ENCODE peak calls at places on chromosome 11, in eight cellular contexts. One of them, this sample, is unnamed.

GRCh38 chr11:34208266-34209135 is 103.1 kb downstream of the NAT10 start:
- DNase-seq in HCT116: no peak
- DNase-seq in dorsolateral prefrontal cortex: no peak
- DNase-seq in uterus: no peak
- DNase-seq in astrocyte of the spinal cord: no peak
- DNase-seq in mesendoderm: no peak
- DNase-seq in ovary: no peak
- DNase-seq in fibroblast of lung: peak; percentile 56
- DNase-seq in this sample: no peak

GRCh38 chr11:120032766-120033390 is 105.0 kb downstream of the TRIM29 start:
- DNase-seq in HCT116: no peak
- DNase-seq in dorsolateral prefrontal cortex: no peak
- DNase-seq in uterus: no peak
- DNase-seq in astrocyte of the spinal cord: no peak
- DNase-seq in mesendoderm: no peak
- DNase-seq in ovary: no peak
- DNase-seq in fibroblast of lung: no peak
- DNase-seq in this sample: no peak

GRCh38 chr11:34407121-34407813 is 31.5 kb upstream of the CAT start:
- DNase-seq in HCT116: no peak
- DNase-seq in dorsolateral prefrontal cortex: no peak
- DNase-seq in uterus: no peak
- DNase-seq in astrocyte of the spinal cord: no peak
- DNase-seq in mesendoderm: no peak
- DNase-seq in ovary: no peak
- DNase-seq in fibroblast of lung: no peak
- DNase-seq in this sample: no peak

GRCh38 chr11:60085909-60086308 is 2.6 kb upstream of the MS4A2 start:
- DNase-seq in HCT116: no peak
- DNase-seq in dorsolateral prefrontal cortex: no peak
- DNase-seq in uterus: no peak
- DNase-seq in astrocyte of the spinal cord: no peak
- DNase-seq in mesendoderm: no peak
- DNase-seq in ovary: no peak
- DNase-seq in fibroblast of lung: no peak
- DNase-seq in this sample: no peak

GRCh38 chr11:108973402-108974119 is 308.7 kb downstream of the DDX10 start:
- DNase-seq in HCT116: no peak
- DNase-seq in dorsolateral prefrontal cortex: no peak
- DNase-seq in uterus: no peak
- DNase-seq in astrocyte of the spinal cord: peak; percentile 83
- DNase-seq in mesendoderm: peak; percentile 81
- DNase-seq in ovary: no peak
- DNase-seq in fibroblast of lung: peak; percentile 89
- DNase-seq in this sample: peak; percentile 78

GRCh38 chr11:15006139-15006759 is 34.1 kb upstream of the CALCA start:
- DNase-seq in HCT116: peak; percentile 47
- DNase-seq in dorsolateral prefrontal cortex: no peak
- DNase-seq in uterus: no peak
- DNase-seq in astrocyte of the spinal cord: peak; percentile 51
- DNase-seq in mesendoderm: peak; percentile 78
- DNase-seq in ovary: no peak
- DNase-seq in fibroblast of lung: peak; percentile 34
- DNase-seq in this sample: peak; percentile 1

GRCh38 chr11:32439488-32440210 is 4.3 kb upstream of the WT1 start:
- DNase-seq in HCT116: no peak
- DNase-seq in dorsolateral prefrontal cortex: no peak
- DNase-seq in uterus: peak; percentile 41
- DNase-seq in astrocyte of the spinal cord: no peak
- DNase-seq in mesendoderm: no peak
- DNase-seq in ovary: peak; percentile 35
- DNase-seq in fibroblast of lung: no peak
- DNase-seq in this sample: no peak

GRCh38 chr11:72642815-72643511 is 31.3 kb downstream of the PDE2A start:
- DNase-seq in HCT116: peak; percentile 32
- DNase-seq in dorsolateral prefrontal cortex: no peak
- DNase-seq in uterus: peak; percentile 38
- DNase-seq in astrocyte of the spinal cord: peak; percentile 34
- DNase-seq in mesendoderm: peak; percentile 73
- DNase-seq in ovary: peak; percentile 48
- DNase-seq in fibroblast of lung: peak; percentile 39
- DNase-seq in this sample: no peak

GRCh38 chr11:20022363-20023081 is 137.8 kb downstream of the DBX1 start:
- DNase-seq in HCT116: no peak
- DNase-seq in dorsolateral prefrontal cortex: no peak
- DNase-seq in uterus: no peak
- DNase-seq in astrocyte of the spinal cord: peak; percentile 76
- DNase-seq in mesendoderm: peak; percentile 97
- DNase-seq in ovary: no peak
- DNase-seq in fibroblast of lung: peak; percentile 77
- DNase-seq in this sample: peak; percentile 63

GRCh38 chr11:35418847-35419712 is at the start of gene SLC1A2:
- DNase-seq in HCT116: no peak
- DNase-seq in dorsolateral prefrontal cortex: peak; percentile 77
- DNase-seq in uterus: peak; percentile 18
- DNase-seq in astrocyte of the spinal cord: peak; percentile 12
- DNase-seq in mesendoderm: peak; percentile 71
- DNase-seq in ovary: no peak
- DNase-seq in fibroblast of lung: peak; percentile 23
- DNase-seq in this sample: no peak

GRCh38 chr11:93288079-93288478 is 42.5 kb upstream of the DEUP1 start:
- DNase-seq in HCT116: no peak
- DNase-seq in dorsolateral prefrontal cortex: no peak
- DNase-seq in uterus: no peak
- DNase-seq in astrocyte of the spinal cord: no peak
- DNase-seq in mesendoderm: no peak
- DNase-seq in ovary: no peak
- DNase-seq in fibroblast of lung: no peak
- DNase-seq in this sample: no peak

GRCh38 chr11:33830903-33831648 is 56.8 kb upstream of the FBXO3 start:
- DNase-seq in HCT116: no peak
- DNase-seq in dorsolateral prefrontal cortex: no peak
- DNase-seq in uterus: no peak
- DNase-seq in astrocyte of the spinal cord: peak; percentile 35
- DNase-seq in mesendoderm: no peak
- DNase-seq in ovary: no peak
- DNase-seq in fibroblast of lung: no peak
- DNase-seq in this sample: no peak

GRCh38 chr11:115390441-115390840 is 113.8 kb downstream of the CADM1 start:
- DNase-seq in HCT116: no peak
- DNase-seq in dorsolateral prefrontal cortex: no peak
- DNase-seq in uterus: no peak
- DNase-seq in astrocyte of the spinal cord: no peak
- DNase-seq in mesendoderm: no peak
- DNase-seq in ovary: no peak
- DNase-seq in fibroblast of lung: no peak
- DNase-seq in this sample: no peak

GRCh38 chr11:73185680-73186293 is 32.3 kb upstream of the P2RY2 start:
- DNase-seq in HCT116: no peak
- DNase-seq in dorsolateral prefrontal cortex: no peak
- DNase-seq in uterus: no peak
- DNase-seq in astrocyte of the spinal cord: peak; percentile 34
- DNase-seq in mesendoderm: no peak
- DNase-seq in ovary: no peak
- DNase-seq in fibroblast of lung: peak; percentile 81
- DNase-seq in this sample: peak; percentile 11

GRCh38 chr11:14589421-14589820 is 54.2 kb upstream of the PDE3B start:
- DNase-seq in HCT116: no peak
- DNase-seq in dorsolateral prefrontal cortex: no peak
- DNase-seq in uterus: no peak
- DNase-seq in astrocyte of the spinal cord: no peak
- DNase-seq in mesendoderm: no peak
- DNase-seq in ovary: no peak
- DNase-seq in fibroblast of lung: no peak
- DNase-seq in this sample: no peak

GRCh38 chr11:75668508-75669297 is at the start of gene MAP6:
- DNase-seq in HCT116: no peak
- DNase-seq in dorsolateral prefrontal cortex: peak; percentile 77
- DNase-seq in uterus: no peak
- DNase-seq in astrocyte of the spinal cord: peak; percentile 10
- DNase-seq in mesendoderm: peak; percentile 44
- DNase-seq in ovary: no peak
- DNase-seq in fibroblast of lung: peak; percentile 11
- DNase-seq in this sample: no peak

GRCh38 chr11:44923796-44924195 is 26.9 kb downstream of the TP53I11 start:
- DNase-seq in HCT116: no peak
- DNase-seq in dorsolateral prefrontal cortex: no peak
- DNase-seq in uterus: no peak
- DNase-seq in astrocyte of the spinal cord: no peak
- DNase-seq in mesendoderm: no peak
- DNase-seq in ovary: no peak
- DNase-seq in fibroblast of lung: no peak
- DNase-seq in this sample: no peak

GRCh38 chr11:17351510-17352176 is at the start of gene NCR3LG1:
- DNase-seq in HCT116: no peak
- DNase-seq in dorsolateral prefrontal cortex: peak; percentile 79
- DNase-seq in uterus: peak; percentile 69
- DNase-seq in astrocyte of the spinal cord: peak; percentile 67
- DNase-seq in mesendoderm: peak; percentile 40
- DNase-seq in ovary: peak; percentile 69
- DNase-seq in fibroblast of lung: peak; percentile 64
- DNase-seq in this sample: peak; percentile 43

GRCh38 chr11:121721961-121722360 is 269.2 kb upstream of the SORL1-AS1 start:
- DNase-seq in HCT116: no peak
- DNase-seq in dorsolateral prefrontal cortex: peak; percentile 59
- DNase-seq in uterus: no peak
- DNase-seq in astrocyte of the spinal cord: no peak
- DNase-seq in mesendoderm: no peak
- DNase-seq in ovary: no peak
- DNase-seq in fibroblast of lung: no peak
- DNase-seq in this sample: no peak

GRCh38 chr11:83070044-83070877 is 1.4 kb downstream of the RAB30 start:
- DNase-seq in HCT116: no peak
- DNase-seq in dorsolateral prefrontal cortex: no peak
- DNase-seq in uterus: no peak
- DNase-seq in astrocyte of the spinal cord: peak; percentile 63
- DNase-seq in mesendoderm: peak; percentile 85
- DNase-seq in ovary: no peak
- DNase-seq in fibroblast of lung: peak; percentile 85
- DNase-seq in this sample: no peak

GRCh38 chr11:70302086-70302752 is 31.7 kb downstream of the PPFIA1 start:
- DNase-seq in HCT116: no peak
- DNase-seq in dorsolateral prefrontal cortex: no peak
- DNase-seq in uterus: no peak
- DNase-seq in astrocyte of the spinal cord: no peak
- DNase-seq in mesendoderm: no peak
- DNase-seq in ovary: no peak
- DNase-seq in fibroblast of lung: no peak
- DNase-seq in this sample: no peak

DNA sequence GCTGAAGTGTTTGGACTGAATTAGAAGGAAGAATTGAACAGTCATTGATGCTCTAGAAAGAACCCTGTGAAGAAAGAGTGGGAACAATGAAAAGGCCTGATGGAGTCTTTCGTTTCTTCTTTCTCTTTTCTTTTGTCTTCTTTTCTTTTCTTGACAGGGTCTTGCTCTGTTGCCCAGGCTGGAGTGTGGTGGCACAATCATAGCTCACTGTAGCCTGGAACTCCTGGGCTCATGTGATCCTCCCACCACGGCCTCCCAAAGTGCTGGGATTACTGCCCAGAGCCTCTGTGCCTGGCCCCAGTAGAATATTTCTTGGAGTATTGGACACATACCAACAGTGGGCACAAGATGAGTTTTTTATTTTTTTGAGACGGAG is 1.1 kb downstream of the FEN1 start:
- DNase-seq in HCT116: no peak
- DNase-seq in dorsolateral prefrontal cortex: no peak
- DNase-seq in uterus: no peak
- DNase-seq in astrocyte of the spinal cord: no peak
- DNase-seq in mesendoderm: no peak
- DNase-seq in ovary: no peak
- DNase-seq in fibroblast of lung: no peak
- DNase-seq in this sample: no peak
- H3K4me3 ChIP-seq in HCT116: peak overlapping the region; percentile 96
- H3K4me3 ChIP-seq in dorsolateral prefrontal cortex: peak overlapping the region; percentile 98
- H3K4me3 ChIP-seq in uterus: no peak overlapping the region
- H3K4me3 ChIP-seq in astrocyte of the spinal cord: peak overlapping the region; percentile 69
- H3K4me3 ChIP-seq in mesendoderm: peak overlapping the region; percentile 93
- H3K4me3 ChIP-seq in ovary: no peak overlapping the region
- H3K4me3 ChIP-seq in fibroblast of lung: peak overlapping the region; percentile 95
- H3K4me3 ChIP-seq in this sample: peak overlapping the region; percentile 79

GRCh38 chr11:66369073-66369894 is 2.3 kb downstream of the SLC29A2 start:
- DNase-seq in HCT116: no peak
- DNase-seq in dorsolateral prefrontal cortex: no peak
- DNase-seq in uterus: no peak
- DNase-seq in astrocyte of the spinal cord: no peak
- DNase-seq in mesendoderm: no peak
- DNase-seq in ovary: no peak
- DNase-seq in fibroblast of lung: no peak
- DNase-seq in this sample: no peak
- H3K4me3 ChIP-seq in HCT116: peak overlapping the region; percentile 88
- H3K4me3 ChIP-seq in dorsolateral prefrontal cortex: no peak overlapping the region
- H3K4me3 ChIP-seq in uterus: no peak overlapping the region
- H3K4me3 ChIP-seq in astrocyte of the spinal cord: no peak overlapping the region
- H3K4me3 ChIP-seq in mesendoderm: no peak overlapping the region
- H3K4me3 ChIP-seq in ovary: no peak overlapping the region
- H3K4me3 ChIP-seq in fibroblast of lung: no peak overlapping the region
- H3K4me3 ChIP-seq in this sample: no peak overlapping the region

GRCh38 chr11:118223992-118224391 is 819 bp downstream of the JAML start:
- DNase-seq in HCT116: no peak
- DNase-seq in dorsolateral prefrontal cortex: no peak
- DNase-seq in uterus: no peak
- DNase-seq in astrocyte of the spinal cord: no peak
- DNase-seq in mesendoderm: no peak
- DNase-seq in ovary: no peak
- DNase-seq in fibroblast of lung: no peak
- DNase-seq in this sample: no peak

GRCh38 chr11:118223576-118223975 is 1.2 kb downstream of the JAML start:
- DNase-seq in HCT116: no peak
- DNase-seq in dorsolateral prefrontal cortex: no peak
- DNase-seq in uterus: no peak
- DNase-seq in astrocyte of the spinal cord: no peak
- DNase-seq in mesendoderm: no peak
- DNase-seq in ovary: no peak
- DNase-seq in fibroblast of lung: no peak
- DNase-seq in this sample: no peak

GRCh38 chr11:118226781-118227180 is 2.0 kb upstream of the JAML start:
- DNase-seq in HCT116: no peak
- DNase-seq in dorsolateral prefrontal cortex: no peak
- DNase-seq in uterus: no peak
- DNase-seq in astrocyte of the spinal cord: no peak
- DNase-seq in mesendoderm: no peak
- DNase-seq in ovary: no peak
- DNase-seq in fibroblast of lung: no peak
- DNase-seq in this sample: no peak

GRCh38 chr11:118226294-118226693 is 1.5 kb upstream of the JAML start:
- DNase-seq in HCT116: no peak
- DNase-seq in dorsolateral prefrontal cortex: no peak
- DNase-seq in uterus: no peak
- DNase-seq in astrocyte of the spinal cord: no peak
- DNase-seq in mesendoderm: no peak
- DNase-seq in ovary: no peak
- DNase-seq in fibroblast of lung: peak; percentile 16
- DNase-seq in this sample: no peak

GRCh38 chr11:118224512-118225180 is at the start of gene JAML:
- DNase-seq in HCT116: no peak
- DNase-seq in dorsolateral prefrontal cortex: no peak
- DNase-seq in uterus: no peak
- DNase-seq in astrocyte of the spinal cord: no peak
- DNase-seq in mesendoderm: no peak
- DNase-seq in ovary: no peak
- DNase-seq in fibroblast of lung: no peak
- DNase-seq in this sample: no peak
- H3K4me3 ChIP-seq in HCT116: no peak within 1 kb of the TSS
- H3K4me3 ChIP-seq in dorsolateral prefrontal cortex: no peak within 1 kb of the TSS
- H3K4me3 ChIP-seq in uterus: no peak within 1 kb of the TSS
- H3K4me3 ChIP-seq in astrocyte of the spinal cord: no peak within 1 kb of the TSS
- H3K4me3 ChIP-seq in mesendoderm: no peak within 1 kb of the TSS
- H3K4me3 ChIP-seq in ovary: no peak within 1 kb of the TSS
- H3K4me3 ChIP-seq in fibroblast of lung: no peak within 1 kb of the TSS
- H3K4me3 ChIP-seq in this sample: no peak within 1 kb of the TSS

GRCh38 chr11:124919836-124920755 is 1.0 kb downstream of the HEPN1 start:
- DNase-seq in HCT116: no peak
- DNase-seq in dorsolateral prefrontal cortex: no peak
- DNase-seq in uterus: no peak
- DNase-seq in astrocyte of the spinal cord: no peak
- DNase-seq in mesendoderm: no peak
- DNase-seq in ovary: no peak
- DNase-seq in fibroblast of lung: no peak
- DNase-seq in this sample: no peak
- H3K4me3 ChIP-seq in HCT116: no peak overlapping the region
- H3K4me3 ChIP-seq in dorsolateral prefrontal cortex: no peak overlapping the region
- H3K4me3 ChIP-seq in uterus: no peak overlapping the region
- H3K4me3 ChIP-seq in astrocyte of the spinal cord: no peak overlapping the region
- H3K4me3 ChIP-seq in mesendoderm: no peak overlapping the region
- H3K4me3 ChIP-seq in ovary: no peak overlapping the region
- H3K4me3 ChIP-seq in fibroblast of lung: no peak overlapping the region
- H3K4me3 ChIP-seq in this sample: no peak overlapping the region